ENCODE peak calls at places on chromosomes 12 and 14, in ten cellular contexts. Q, A, L, R, W, D, I, B, U and X are unnamed samples.
A peak's percentile ranks its signal among the peaks of the same experiment; 100 is the strongest.

GRCh38 chr12:107467716-107468115 is 217.9 kb upstream of the PWP1 start:
- DNase-seq in B (no peak), Q (peak; percentile 15), U (no peak), D (no peak), I (peak; percentile 19), W (no peak), L (no peak), R (no peak), A (no peak), X (peak; percentile 62)

GRCh38 chr12:113933201-113933786 is 32.8 kb downstream of the RBM19 start:
- DNase-seq in R (peak; percentile 38), I (peak; percentile 79), A (no peak), U (no peak), B (peak; percentile 89), L (no peak), W (peak; percentile 92), Q (peak; percentile 79), D (no peak), X (peak; percentile 73)

GRCh38 chr14:21308479-21309237 is 28.8 kb downstream of the RPGRIP1 start:
- DNase-seq in L (peak; percentile 84), D (peak; percentile 74), B (peak; percentile 79), R (peak; percentile 54), U (peak; percentile 95), Q (peak; percentile 99), W (peak; percentile 75), I (peak; percentile 23), A (peak; percentile 44), X (peak; percentile 80)

GRCh38 chr12:79707830-79708229 is 17.1 kb upstream of the PAWR start:
- DNase-seq in I (no peak), A (no peak), Q (no peak), B (no peak), U (no peak), R (no peak), L (no peak), D (no peak), W (no peak), X (no peak)

GRCh38 chr14:90641111-90642010 is 174.9 kb downstream of the TTC7B start:
- DNase-seq in Q (peak; percentile 35), I (peak; percentile 29), U (no peak), R (no peak), B (no peak), W (peak; percentile 16), A (no peak), D (no peak), L (no peak), X (no peak)

GRCh38 chr12:98911396-98911795 is 266.3 kb downstream of the APAF1 start:
- DNase-seq in A (no peak), Q (no peak), B (no peak), R (no peak), U (no peak), I (no peak), D (no peak), L (no peak), W (no peak), X (no peak)

GRCh38 chr14:68148276-68148675 is 328.7 kb downstream of the RAD51B start:
- DNase-seq in L (no peak), W (peak; percentile 28), Q (no peak), I (peak; percentile 55), R (no peak), D (no peak), B (peak; percentile 33), U (no peak), A (no peak), X (no peak)

GRCh38 chr14:98120831-98121464 is 1151.0 kb downstream of the BCL11B start:
- DNase-seq in R (no peak), B (no peak), A (no peak), W (no peak), U (peak; percentile 65), L (no peak), Q (no peak), I (no peak), D (no peak), X (no peak)

GRCh38 chr12:88393017-88393767 is 187.1 kb downstream of the KITLG start:
- DNase-seq in Q (peak; percentile 83), A (no peak), L (peak; percentile 15), B (peak; percentile 43), I (peak; percentile 35), R (no peak), D (no peak), U (peak; percentile 24), W (peak; percentile 43), X (peak; percentile 22)

GRCh38 chr14:101116065-101116464 is 212.5 kb upstream of the RTL1 start:
- DNase-seq in W (no peak), B (no peak), A (no peak), Q (peak; percentile 81), I (no peak), D (peak; percentile 8), L (no peak), U (no peak), R (no peak), X (peak; percentile 46)

GRCh38 chr14:61140872-61141271 is 140.3 kb downstream of the TMEM30B start:
- DNase-seq in B (peak; percentile 74), I (peak; percentile 96), L (no peak), U (no peak), W (peak; percentile 98), R (no peak), A (no peak), D (no peak), Q (no peak), X (no peak)

GRCh38 chr12:106924458-106924857 is 31.2 kb upstream of the TMEM263 start:
- DNase-seq in R (no peak), W (no peak), Q (no peak), B (no peak), L (no peak), U (no peak), I (peak; percentile 48), D (no peak), A (no peak), X (no peak)

GRCh38 chr12:92556141-92556540 is 146.6 kb upstream of the PLEKHG7 start:
- DNase-seq in R (no peak), W (no peak), D (no peak), Q (no peak), L (no peak), B (no peak), I (no peak), A (no peak), U (peak; percentile 75), X (no peak)

GRCh38 chr12:92558806-92559205 is 144.0 kb upstream of the PLEKHG7 start:
- DNase-seq in A (no peak), L (no peak), B (no peak), U (no peak), I (peak; percentile 50), Q (no peak), W (no peak), D (no peak), R (no peak), X (no peak)

GRCh38 chr12:92557422-92557724 is 145.4 kb upstream of the PLEKHG7 start:
- DNase-seq in Q (no peak), D (no peak), L (no peak), I (no peak), A (no peak), U (no peak), B (no peak), W (no peak), R (no peak), X (no peak)

GRCh38 chr12:92558241-92558773 is 144.5 kb upstream of the PLEKHG7 start:
- DNase-seq in W (no peak), Q (no peak), R (no peak), B (no peak), I (no peak), A (no peak), D (no peak), U (no peak), L (no peak), X (no peak)

GRCh38 chr12:92556622-92557421 is 146.0 kb upstream of the PLEKHG7 start:
- DNase-seq in W (no peak), I (no peak), U (peak; percentile 19), R (no peak), L (no peak), B (no peak), Q (no peak), A (no peak), D (no peak), X (no peak)
- H3K4me3 ChIP-seq in W (no peak overlapping the region), I (no peak overlapping the region), U (peak overlapping the region; percentile 61), R (no peak overlapping the region), L (peak overlapping the region; percentile 63), B (no peak overlapping the region), Q (no peak overlapping the region), A (no peak overlapping the region), D (no peak overlapping the region), X (no peak overlapping the region)

DNA sequence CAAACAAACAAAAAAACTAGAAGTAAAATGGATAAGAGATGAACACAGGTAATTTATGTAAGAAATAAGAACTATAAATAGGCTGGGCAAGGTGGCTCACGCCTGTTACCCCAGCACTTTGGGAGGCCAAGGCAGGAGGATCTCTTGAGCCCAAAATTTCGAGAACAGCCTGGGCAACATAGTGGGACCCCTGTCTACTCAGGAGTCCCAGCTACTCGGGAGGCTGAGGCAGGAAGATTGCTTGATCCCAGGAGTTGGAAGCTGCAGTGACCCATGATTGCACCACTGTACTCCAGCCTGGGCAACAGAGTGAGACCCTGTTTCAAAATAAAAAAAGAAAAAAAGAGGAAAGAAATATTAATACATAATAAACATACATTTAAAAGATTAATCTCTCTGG is 22.7 kb upstream of the ABCD4 start:
- DNase-seq in A (no peak), R (no peak), B (no peak), D (no peak), U (no peak), Q (no peak), W (no peak), I (no peak), L (no peak), X (no peak)
- H3K4me3 ChIP-seq in A (no peak overlapping the region), R (no peak overlapping the region), B (no peak overlapping the region), D (no peak overlapping the region), U (no peak overlapping the region), Q (no peak overlapping the region), W (no peak overlapping the region), I (no peak overlapping the region), L (no peak overlapping the region), X (no peak overlapping the region)

DNA sequence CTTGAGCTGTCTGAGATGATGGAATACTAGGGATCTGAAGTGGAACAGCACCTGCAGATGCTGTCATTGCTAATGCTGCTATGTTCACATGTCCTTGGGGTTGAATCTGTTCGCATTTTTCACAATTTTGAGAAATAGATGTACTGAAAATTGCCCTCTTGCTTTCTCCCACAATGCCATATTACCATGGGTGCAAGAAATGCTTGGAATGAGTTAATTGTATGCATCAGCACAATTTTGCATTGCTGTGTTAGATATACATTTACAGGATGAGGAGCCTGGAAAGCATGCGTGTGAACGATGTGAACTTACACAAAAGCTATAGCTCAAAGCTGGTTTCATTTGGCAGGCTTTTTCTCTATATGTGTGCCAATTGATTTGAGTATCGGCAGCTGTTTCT is 105.7 kb downstream of the FGD4 start:
- DNase-seq in U (no peak), B (no peak), A (no peak), Q (no peak), L (no peak), D (no peak), W (no peak), R (no peak), I (peak; percentile 5), X (no peak)
- H3K4me3 ChIP-seq in U (no peak overlapping the region), B (no peak overlapping the region), A (no peak overlapping the region), Q (no peak overlapping the region), L (no peak overlapping the region), D (no peak overlapping the region), W (no peak overlapping the region), R (peak overlapping the region; percentile 60), I (no peak overlapping the region), X (no peak overlapping the region)

DNA sequence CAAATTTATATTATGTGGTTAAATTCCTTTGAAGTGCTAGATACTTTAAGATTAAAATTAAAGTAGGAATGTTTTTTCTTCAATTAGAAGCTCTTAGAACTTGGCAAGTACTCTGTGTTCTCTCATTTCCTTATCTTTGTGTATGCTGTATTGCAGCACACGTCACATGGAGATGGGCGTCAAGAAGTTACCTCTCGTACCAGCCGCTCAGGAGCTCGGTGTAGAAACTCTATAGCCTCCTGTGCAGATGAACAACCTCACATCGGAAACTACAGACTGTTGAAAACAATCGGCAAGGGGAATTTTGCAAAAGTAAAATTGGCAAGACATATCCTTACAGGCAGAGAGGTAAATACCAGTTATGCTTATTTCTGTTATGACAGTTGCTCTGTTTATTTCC is 19.7 kb downstream of the MARK3 start:
- DNase-seq in B (peak; percentile 85), A (peak; percentile 34), U (no peak), I (no peak), L (no peak), D (no peak), Q (no peak), R (no peak), W (no peak), X (no peak)
- H3K4me3 ChIP-seq in B (no peak overlapping the region), A (peak overlapping the region; percentile 61), U (no peak overlapping the region), I (no peak overlapping the region), L (no peak overlapping the region), D (no peak overlapping the region), Q (no peak overlapping the region), R (no peak overlapping the region), W (no peak overlapping the region), X (no peak overlapping the region)